ENCODE peak calls at places on chromosomes 6 and 20, in four cellular contexts. B, T, I and C are unnamed samples.

GRCh38 chr6:7617954-7618764 is 28.2 kb downstream of the SNRNP48 start:
- DNase-seq in B (peak), T (peak), I (no peak), C (no peak)

GRCh38 chr20:62644044-62644795 is 1.9 kb downstream of the SLCO4A1 start:
- DNase-seq in B (peak), T (no peak), I (no peak), C (no peak)

GRCh38 chr6:150038202-150038830 is 13.0 kb upstream of the RAET1L start:
- DNase-seq in B (no peak), T (no peak), I (peak), C (no peak)

GRCh38 chr6:137146206-137146605 is 27.2 kb downstream of the IL22RA2 start:
- DNase-seq in B (no peak), T (no peak), I (no peak), C (no peak)

GRCh38 chr6:12849420-12850200 is 133.0 kb downstream of the PHACTR1 start:
- DNase-seq in B (no peak), T (peak), I (no peak), C (no peak)

GRCh38 chr6:92682999-92683398 is 736.4 kb downstream of the EPHA7 start:
- DNase-seq in B (no peak), T (no peak), I (no peak), C (no peak)

GRCh38 chr6:36241728-36242127 is 28.1 kb upstream of the PNPLA1 start:
- DNase-seq in B (no peak), T (peak), I (no peak), C (no peak)

GRCh38 chr6:28269492-28269891 is 2.5 kb downstream of the ZSCAN26 start:
- DNase-seq in B (no peak), T (peak), I (no peak), C (no peak)

GRCh38 chr6:151179321-151179720 is 60.4 kb upstream of the AKAP12 start:
- DNase-seq in B (no peak), T (peak), I (no peak), C (no peak)

GRCh38 chr6:167031082-167031709 is 32.0 kb downstream of the CEP43 start:
- DNase-seq in B (no peak), T (peak), I (no peak), C (no peak)

GRCh38 chr20:33880396-33880795 is 69.2 kb downstream of the CHMP4B start:
- DNase-seq in B (no peak), T (no peak), I (no peak), C (no peak)

GRCh38 chr20:33884633-33885032 is 73.5 kb downstream of the CHMP4B start:
- DNase-seq in B (no peak), T (no peak), I (no peak), C (no peak)

GRCh38 chr20:33882481-33882880 is 71.3 kb downstream of the CHMP4B start:
- DNase-seq in B (no peak), T (no peak), I (no peak), C (no peak)

GRCh38 chr20:33882018-33882417 is 70.9 kb downstream of the CHMP4B start:
- DNase-seq in B (no peak), T (no peak), I (no peak), C (no peak)

GRCh38 chr20:33883164-33883563 is 72.0 kb downstream of the CHMP4B start:
- DNase-seq in B (peak), T (no peak), I (no peak), C (no peak)
- H3K27ac ChIP-seq in B (peak), T (no peak), I (no peak), C (no peak)

GRCh38 chr6:11007715-11008608 is 36.1 kb downstream of the ELOVL2 start:
- DNase-seq in B (no peak), T (peak), I (no peak), C (no peak)

GRCh38 chr6:11011787-11012234 is 32.3 kb downstream of the ELOVL2 start:
- DNase-seq in B (no peak), T (no peak), I (no peak), C (no peak)

GRCh38 chr6:11009353-11009752 is 34.8 kb downstream of the ELOVL2 start:
- DNase-seq in B (no peak), T (peak), I (no peak), C (no peak)

GRCh38 chr6:11006060-11006459 is 38.0 kb downstream of the ELOVL2 start:
- DNase-seq in B (no peak), T (no peak), I (no peak), C (no peak)

DNA sequence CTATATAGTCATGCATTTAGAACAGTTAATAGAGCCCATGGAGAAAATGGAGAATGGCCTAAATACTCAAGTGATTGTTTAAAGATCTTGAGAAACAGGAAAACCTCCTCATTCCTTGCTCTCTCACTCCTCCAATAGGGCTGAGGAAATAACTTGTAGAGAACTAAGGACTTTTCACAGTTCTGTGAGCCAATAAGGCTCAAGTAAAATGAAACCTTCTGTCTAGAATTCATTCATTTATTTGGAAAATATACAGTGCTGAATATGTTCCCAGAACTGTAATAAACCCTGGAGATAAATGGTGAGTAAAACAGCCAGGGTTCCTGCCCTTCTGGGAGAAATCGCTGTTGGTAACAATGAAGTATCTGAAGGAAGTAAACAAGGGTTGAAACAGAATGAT is 35.3 kb downstream of the ELOVL2 start:
- DNase-seq in B (no peak), T (peak), I (no peak), C (no peak)
- H3K27ac ChIP-seq in B (no peak), T (no peak), I (no peak), C (no peak)

DNA sequence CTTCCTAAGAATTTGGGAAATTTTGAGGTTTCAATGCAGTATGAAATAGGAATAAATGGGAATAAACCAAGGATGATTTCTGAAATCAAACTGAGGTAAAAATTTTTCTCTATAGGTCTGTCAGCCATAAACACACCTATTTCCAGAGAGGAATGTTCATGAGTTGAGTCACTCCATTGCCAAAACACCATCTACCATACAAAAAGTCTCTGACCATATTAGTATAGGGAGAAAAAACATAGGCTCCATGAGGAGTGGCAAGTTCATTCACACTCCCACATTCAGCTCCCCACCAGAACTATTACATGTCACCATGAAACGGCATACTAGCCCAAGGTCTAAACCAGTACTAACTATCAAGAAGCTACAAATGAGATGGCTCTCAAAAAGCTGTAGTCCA is 9.6 kb downstream of the ZNF318 start:
- DNase-seq in B (no peak), T (no peak), I (no peak), C (no peak)
- H3K27ac ChIP-seq in B (no peak), T (no peak), I (no peak), C (no peak)

GRCh38 chr20:46953596-46953995 is 59.0 kb downstream of the EYA2 start:
- DNase-seq in B (no peak), T (no peak), I (no peak), C (no peak)

GRCh38 chr20:46951405-46951804 is 56.8 kb downstream of the EYA2 start:
- DNase-seq in B (no peak), T (peak), I (no peak), C (no peak)

GRCh38 chr20:46951840-46952497 is 57.3 kb downstream of the EYA2 start:
- DNase-seq in B (no peak), T (peak), I (no peak), C (no peak)

GRCh38 chr20:46955601-46956556 is 61.2 kb downstream of the EYA2 start:
- DNase-seq in B (no peak), T (no peak), I (no peak), C (no peak)

DNA sequence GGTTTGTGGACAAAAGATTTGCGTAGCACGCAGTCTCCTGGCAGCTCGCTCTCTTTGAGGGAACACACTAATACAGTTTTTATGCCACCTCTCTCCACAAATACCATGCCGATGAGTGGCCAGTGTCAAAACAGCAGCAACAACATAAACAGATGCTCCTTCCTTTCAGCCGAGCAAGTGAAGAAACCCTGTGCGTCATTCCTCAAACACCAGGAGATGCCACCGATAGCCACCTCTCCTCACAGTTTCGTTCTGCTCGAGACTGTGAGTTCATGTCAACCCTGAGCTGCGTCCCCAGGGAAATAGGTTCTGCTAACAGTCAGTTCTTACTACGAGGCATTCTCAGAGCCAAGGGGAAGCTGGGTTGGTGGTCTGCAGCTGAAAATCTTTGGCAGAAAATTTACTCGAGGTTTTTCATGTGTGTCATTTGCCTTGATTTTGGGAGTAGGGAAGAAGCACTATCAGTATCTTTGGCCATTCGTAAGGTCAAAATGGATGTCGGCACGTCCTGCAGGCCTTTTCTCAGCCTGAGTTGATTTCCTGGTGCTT is 59.9 kb downstream of the EYA2 start:
- DNase-seq in B (no peak), T (peak), I (no peak), C (no peak)
- H3K27ac ChIP-seq in B (no peak), T (peak), I (no peak), C (no peak)

DNA sequence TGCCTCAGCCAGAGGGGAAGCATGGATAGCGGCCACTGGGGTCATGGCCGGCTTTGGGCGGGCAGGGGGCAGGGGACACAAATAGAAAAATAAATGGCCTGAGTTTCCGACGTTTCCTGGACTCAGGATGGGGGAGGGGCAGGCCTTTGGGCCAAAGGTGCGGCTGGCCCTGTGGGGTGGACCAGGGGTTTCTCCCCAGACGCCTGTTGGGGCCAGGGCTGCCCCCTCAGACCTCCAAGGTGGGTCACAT is 6.4 kb upstream of the TCEA2 start:
- DNase-seq in B (no peak), T (no peak), I (no peak), C (no peak)
- H3K27ac ChIP-seq in B (peak), T (no peak), I (no peak), C (no peak)

DNA sequence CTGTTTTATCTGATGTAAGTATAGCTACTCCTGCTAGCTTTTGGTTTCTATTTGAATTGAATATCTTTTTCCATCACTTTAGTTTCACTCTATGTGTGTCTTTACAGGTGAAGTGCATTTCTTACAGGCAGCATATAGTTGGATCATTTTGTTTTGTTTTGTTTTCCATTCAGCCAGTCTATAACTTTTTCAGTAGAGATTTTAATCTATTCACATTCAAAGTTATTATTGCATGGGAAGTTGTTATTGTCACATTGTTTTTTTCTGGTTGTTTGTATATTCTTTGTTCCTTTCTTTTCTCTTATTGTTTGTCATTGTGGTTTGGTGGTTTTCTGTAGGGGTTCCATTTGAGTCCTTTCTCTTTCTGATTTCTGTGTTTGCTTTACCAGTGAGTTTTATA is 151.2 kb downstream of the PDE10A start:
- DNase-seq in B (no peak), T (no peak), I (no peak), C (no peak)
- H3K27ac ChIP-seq in B (no peak), T (no peak), I (no peak), C (no peak)